ENCODE peak calls at places on chromosomes 6 and 20, in ten cellular contexts. One of them, this sample, is unnamed.
A peak's percentile ranks its signal among the peaks of the same experiment; 100 is the strongest.

GRCh38 chr6:42007753-42008528 is 42.4 kb upstream of the TAF8 start:
- DNase-seq in HFF-Myc: no peak
- DNase-seq in psoas muscle: no peak
- DNase-seq in ovary: no peak
- DNase-seq in lower lobe of right lung: no peak
- DNase-seq in heart left ventricle: no peak
- DNase-seq in osteoblast: no peak
- DNase-seq in left ventricle myocardium inferior: no peak
- DNase-seq in choroid plexus epithelial cell: no peak
- DNase-seq in WERI-Rb-1: no peak
- DNase-seq in this sample: no peak

GRCh38 chr20:58984691-58985090 is 3.6 kb downstream of the NELFCD start:
- DNase-seq in heart left ventricle: no peak
- DNase-seq in HFF-Myc: no peak
- DNase-seq in left ventricle myocardium inferior: no peak
- DNase-seq in WERI-Rb-1: no peak
- DNase-seq in lower lobe of right lung: no peak
- DNase-seq in ovary: no peak
- DNase-seq in osteoblast: no peak
- DNase-seq in psoas muscle: no peak
- DNase-seq in choroid plexus epithelial cell: no peak
- DNase-seq in this sample: no peak

GRCh38 chr6:35146453-35146852 is 5.3 kb upstream of the TCP11 start:
- DNase-seq in ovary: no peak
- DNase-seq in WERI-Rb-1: peak; percentile 86
- DNase-seq in osteoblast: peak; percentile 89
- DNase-seq in HFF-Myc: no peak
- DNase-seq in psoas muscle: no peak
- DNase-seq in heart left ventricle: peak; percentile 41
- DNase-seq in lower lobe of right lung: peak; percentile 59
- DNase-seq in choroid plexus epithelial cell: peak; percentile 67
- DNase-seq in left ventricle myocardium inferior: peak; percentile 37
- DNase-seq in this sample: peak; percentile 18

GRCh38 chr6:7958464-7958863 is 47.9 kb upstream of the TXNDC5 start:
- DNase-seq in WERI-Rb-1: no peak
- DNase-seq in choroid plexus epithelial cell: no peak
- DNase-seq in left ventricle myocardium inferior: no peak
- DNase-seq in HFF-Myc: no peak
- DNase-seq in heart left ventricle: no peak
- DNase-seq in psoas muscle: no peak
- DNase-seq in lower lobe of right lung: no peak
- DNase-seq in osteoblast: no peak
- DNase-seq in ovary: no peak
- DNase-seq in this sample: no peak

GRCh38 chr6:115838763-115839401 is 221.8 kb downstream of the FRK start:
- DNase-seq in HFF-Myc: peak; percentile 26
- DNase-seq in psoas muscle: no peak
- DNase-seq in osteoblast: no peak
- DNase-seq in ovary: no peak
- DNase-seq in lower lobe of right lung: no peak
- DNase-seq in left ventricle myocardium inferior: no peak
- DNase-seq in choroid plexus epithelial cell: peak; percentile 26
- DNase-seq in WERI-Rb-1: peak; percentile 35
- DNase-seq in heart left ventricle: no peak
- DNase-seq in this sample: no peak

GRCh38 chr6:43644940-43645612 is at the start of gene RSPH9:
- DNase-seq in choroid plexus epithelial cell: peak; percentile 90
- DNase-seq in left ventricle myocardium inferior: peak; percentile 75
- DNase-seq in ovary: peak; percentile 65
- DNase-seq in psoas muscle: peak; percentile 82
- DNase-seq in heart left ventricle: peak; percentile 78
- DNase-seq in osteoblast: peak; percentile 91
- DNase-seq in WERI-Rb-1: no peak
- DNase-seq in HFF-Myc: no peak
- DNase-seq in lower lobe of right lung: peak; percentile 84
- DNase-seq in this sample: peak; percentile 38

GRCh38 chr6:33000053-33000452 is 9.3 kb downstream of the HLA-DOA start:
- DNase-seq in ovary: no peak
- DNase-seq in heart left ventricle: no peak
- DNase-seq in choroid plexus epithelial cell: peak; percentile 56
- DNase-seq in osteoblast: no peak
- DNase-seq in HFF-Myc: no peak
- DNase-seq in lower lobe of right lung: no peak
- DNase-seq in psoas muscle: no peak
- DNase-seq in left ventricle myocardium inferior: no peak
- DNase-seq in WERI-Rb-1: peak; percentile 81
- DNase-seq in this sample: no peak

GRCh38 chr20:59084041-59084841 is 41.7 kb upstream of the PRELID3B start:
- DNase-seq in choroid plexus epithelial cell: no peak
- DNase-seq in WERI-Rb-1: no peak
- DNase-seq in HFF-Myc: no peak
- DNase-seq in left ventricle myocardium inferior: peak; percentile 48
- DNase-seq in psoas muscle: peak; percentile 54
- DNase-seq in heart left ventricle: peak; percentile 61
- DNase-seq in ovary: no peak
- DNase-seq in osteoblast: no peak
- DNase-seq in lower lobe of right lung: no peak
- DNase-seq in this sample: no peak

DNA sequence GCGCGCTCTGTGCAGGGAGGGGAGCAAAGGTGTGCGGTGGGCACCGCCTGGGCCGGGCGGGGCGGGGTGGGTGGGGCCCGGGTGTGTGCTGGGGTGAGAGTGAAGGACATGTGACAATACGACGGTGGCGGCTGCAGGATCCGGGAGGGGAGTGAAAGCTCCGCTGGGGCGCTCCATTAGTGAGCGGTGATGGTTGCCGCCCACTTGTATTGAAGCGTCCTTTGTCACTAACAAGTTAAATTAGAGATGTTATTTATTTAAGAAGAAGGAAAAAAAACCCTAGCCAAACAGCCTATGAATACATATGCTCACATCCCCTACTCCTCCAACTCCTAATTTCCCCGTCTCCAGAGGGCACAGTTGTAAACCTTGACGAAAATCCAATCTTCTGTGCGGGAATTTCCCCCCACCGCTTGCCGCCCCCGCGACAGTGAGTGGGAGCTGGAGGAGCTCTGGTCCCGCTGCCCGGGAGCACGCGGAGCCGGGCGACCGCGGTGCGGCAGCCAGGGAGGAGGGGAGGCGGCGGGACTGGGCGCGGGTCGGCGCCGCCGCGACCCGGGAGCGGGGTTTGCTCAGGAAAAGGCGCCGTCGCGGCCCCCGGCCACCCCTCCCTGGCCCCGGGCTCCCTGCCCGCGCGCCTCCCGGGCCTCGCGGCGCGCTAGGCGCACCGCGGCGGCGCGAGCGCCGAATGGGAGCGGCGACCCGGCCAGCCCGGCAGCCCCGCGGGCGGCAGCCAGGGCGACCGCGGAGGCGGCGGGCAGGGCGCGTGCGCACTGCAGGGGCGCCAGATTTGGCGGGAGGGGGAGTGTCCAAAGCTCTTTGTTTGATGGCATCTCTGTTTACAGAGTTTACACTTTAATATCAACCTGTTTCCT is at the start of gene MYB:
- DNase-seq in ovary: peak; percentile 39
- DNase-seq in left ventricle myocardium inferior: peak; percentile 34
- DNase-seq in WERI-Rb-1: peak; percentile 81
- DNase-seq in HFF-Myc: peak; percentile 12
- DNase-seq in lower lobe of right lung: peak; percentile 63
- DNase-seq in psoas muscle: peak; percentile 72
- DNase-seq in choroid plexus epithelial cell: peak; percentile 40
- DNase-seq in heart left ventricle: peak; percentile 36
- DNase-seq in osteoblast: peak; percentile 98
- DNase-seq in this sample: no peak
- TF ChIP-seq CTCF in ovary: no peak
- TF ChIP-seq CTCF in left ventricle myocardium inferior: peak; percentile 34
- TF ChIP-seq CTCF in WERI-Rb-1: no peak
- TF ChIP-seq CTCF in HFF-Myc: no peak
- TF ChIP-seq CTCF in lower lobe of right lung: no peak
- TF ChIP-seq CTCF in psoas muscle: no peak
- TF ChIP-seq CTCF in choroid plexus epithelial cell: no peak
- TF ChIP-seq CTCF in heart left ventricle: no peak
- TF ChIP-seq CTCF in osteoblast: no peak
- TF ChIP-seq CTCF in this sample: no peak

DNA sequence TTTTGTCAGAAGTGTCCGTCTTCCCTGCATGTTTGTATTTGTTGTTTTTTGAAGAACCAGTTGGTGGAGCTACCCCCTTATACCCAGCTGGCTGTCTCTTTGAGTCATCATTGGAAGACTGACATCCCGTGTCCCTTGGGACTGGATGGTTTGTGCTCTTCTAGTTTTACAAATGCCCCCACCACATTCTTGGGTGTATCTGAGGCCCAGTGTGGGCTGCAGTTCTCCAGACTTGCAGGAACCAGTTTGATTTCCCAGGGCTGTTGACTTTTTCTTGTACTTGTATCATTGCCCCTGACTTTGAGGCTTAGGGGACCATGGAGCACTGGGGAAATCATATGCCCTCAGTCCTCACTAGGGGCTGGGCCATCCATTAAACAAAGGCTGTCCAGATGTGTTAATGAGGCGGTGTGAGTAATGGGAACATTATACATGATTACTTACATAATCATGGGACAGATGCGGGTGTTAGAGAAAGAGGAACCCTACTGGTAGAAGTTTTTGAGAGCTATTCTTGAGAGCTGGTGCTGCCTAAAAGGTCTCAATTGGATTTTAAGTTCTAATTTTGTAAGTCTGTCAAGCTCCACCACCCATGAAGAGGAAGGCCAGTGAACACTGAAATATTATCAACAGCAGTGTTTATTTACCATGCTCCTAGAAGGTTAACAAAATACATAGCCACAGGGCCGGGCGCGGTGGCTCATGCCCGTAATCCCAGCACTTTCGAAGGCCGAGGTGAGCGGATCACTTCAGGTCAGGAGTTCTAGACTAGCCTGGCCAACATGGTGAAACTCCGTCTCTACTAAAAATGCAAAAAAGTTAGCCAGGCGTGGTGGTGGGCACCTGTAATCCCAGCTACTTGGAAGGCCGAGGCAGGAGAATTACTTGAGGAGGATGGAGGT is 8.5 kb downstream of the JARID2 start:
- DNase-seq in lower lobe of right lung: no peak
- DNase-seq in ovary: no peak
- DNase-seq in left ventricle myocardium inferior: no peak
- DNase-seq in psoas muscle: no peak
- DNase-seq in osteoblast: no peak
- DNase-seq in choroid plexus epithelial cell: peak; percentile 48
- DNase-seq in HFF-Myc: no peak
- DNase-seq in heart left ventricle: no peak
- DNase-seq in WERI-Rb-1: no peak
- DNase-seq in this sample: no peak
- H3K4me3 ChIP-seq in lower lobe of right lung: no peak overlapping the region
- H3K4me3 ChIP-seq in ovary: no peak overlapping the region
- H3K4me3 ChIP-seq in left ventricle myocardium inferior: no peak overlapping the region
- H3K4me3 ChIP-seq in psoas muscle: no peak overlapping the region
- H3K4me3 ChIP-seq in osteoblast: no peak overlapping the region
- H3K4me3 ChIP-seq in choroid plexus epithelial cell: no peak overlapping the region
- H3K4me3 ChIP-seq in HFF-Myc: no peak overlapping the region
- H3K4me3 ChIP-seq in heart left ventricle: no peak overlapping the region
- H3K4me3 ChIP-seq in WERI-Rb-1: no peak overlapping the region
- H3K4me3 ChIP-seq in this sample: no peak overlapping the region

GRCh38 chr6:3542032-3542640 is 85.3 kb upstream of the SLC22A23 start:
- DNase-seq in left ventricle myocardium inferior: no peak
- DNase-seq in psoas muscle: no peak
- DNase-seq in WERI-Rb-1: no peak
- DNase-seq in HFF-Myc: no peak
- DNase-seq in ovary: no peak
- DNase-seq in heart left ventricle: no peak
- DNase-seq in osteoblast: no peak
- DNase-seq in lower lobe of right lung: no peak
- DNase-seq in choroid plexus epithelial cell: no peak
- DNase-seq in this sample: no peak
- TF ChIP-seq CTCF in left ventricle myocardium inferior: no peak
- TF ChIP-seq CTCF in psoas muscle: no peak
- TF ChIP-seq CTCF in WERI-Rb-1: no peak
- TF ChIP-seq CTCF in HFF-Myc: no peak
- TF ChIP-seq CTCF in ovary: no peak
- TF ChIP-seq CTCF in heart left ventricle: no peak
- TF ChIP-seq CTCF in osteoblast: no peak
- TF ChIP-seq CTCF in lower lobe of right lung: no peak
- TF ChIP-seq CTCF in choroid plexus epithelial cell: no peak
- TF ChIP-seq CTCF in this sample: no peak

GRCh38 chr6:52305385-52305784 is 20.8 kb upstream of the MCM3 start:
- DNase-seq in left ventricle myocardium inferior: no peak
- DNase-seq in ovary: no peak
- DNase-seq in lower lobe of right lung: no peak
- DNase-seq in psoas muscle: no peak
- DNase-seq in choroid plexus epithelial cell: no peak
- DNase-seq in osteoblast: no peak
- DNase-seq in WERI-Rb-1: no peak
- DNase-seq in HFF-Myc: no peak
- DNase-seq in heart left ventricle: no peak
- DNase-seq in this sample: no peak

GRCh38 chr6:52306972-52307849 is 22.7 kb upstream of the MCM3 start:
- DNase-seq in choroid plexus epithelial cell: no peak
- DNase-seq in WERI-Rb-1: no peak
- DNase-seq in ovary: no peak
- DNase-seq in lower lobe of right lung: peak; percentile 75
- DNase-seq in osteoblast: peak; percentile 67
- DNase-seq in left ventricle myocardium inferior: peak; percentile 19
- DNase-seq in psoas muscle: no peak
- DNase-seq in heart left ventricle: no peak
- DNase-seq in HFF-Myc: no peak
- DNase-seq in this sample: no peak

GRCh38 chr6:52310932-52311331 is 26.4 kb upstream of the MCM3 start:
- DNase-seq in psoas muscle: no peak
- DNase-seq in osteoblast: no peak
- DNase-seq in left ventricle myocardium inferior: no peak
- DNase-seq in ovary: no peak
- DNase-seq in heart left ventricle: no peak
- DNase-seq in choroid plexus epithelial cell: no peak
- DNase-seq in WERI-Rb-1: no peak
- DNase-seq in HFF-Myc: no peak
- DNase-seq in lower lobe of right lung: no peak
- DNase-seq in this sample: peak; percentile 10

GRCh38 chr6:52305948-52306767 is 21.6 kb upstream of the MCM3 start:
- DNase-seq in left ventricle myocardium inferior: no peak
- DNase-seq in choroid plexus epithelial cell: no peak
- DNase-seq in lower lobe of right lung: no peak
- DNase-seq in WERI-Rb-1: no peak
- DNase-seq in psoas muscle: no peak
- DNase-seq in ovary: no peak
- DNase-seq in HFF-Myc: no peak
- DNase-seq in osteoblast: no peak
- DNase-seq in heart left ventricle: no peak
- DNase-seq in this sample: no peak

DNA sequence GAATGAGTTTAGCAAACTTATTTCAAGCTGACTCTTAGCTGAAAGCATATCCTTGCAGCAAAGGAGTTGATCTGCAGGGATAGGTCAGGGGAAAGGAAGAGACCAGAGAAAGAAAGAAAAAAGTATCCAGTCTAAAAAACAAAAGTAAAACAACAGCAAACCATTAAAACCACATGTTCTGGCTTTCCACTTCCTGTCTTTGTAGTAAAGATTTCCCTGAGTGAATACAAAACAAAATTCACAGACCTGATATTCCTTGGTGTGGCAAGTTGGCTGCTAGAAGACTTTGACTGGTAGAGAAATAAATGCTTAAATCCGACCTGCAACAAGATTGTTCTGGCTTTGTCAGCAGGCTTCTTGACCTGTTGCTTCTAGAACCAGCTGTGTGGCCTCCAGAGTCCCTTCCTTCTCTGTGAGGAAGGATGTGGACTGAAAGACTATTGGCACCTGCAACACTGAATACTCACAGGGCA is 23.4 kb upstream of the MCM3 start:
- DNase-seq in WERI-Rb-1: no peak
- DNase-seq in osteoblast: no peak
- DNase-seq in choroid plexus epithelial cell: no peak
- DNase-seq in heart left ventricle: no peak
- DNase-seq in left ventricle myocardium inferior: no peak
- DNase-seq in HFF-Myc: no peak
- DNase-seq in psoas muscle: no peak
- DNase-seq in lower lobe of right lung: no peak
- DNase-seq in ovary: no peak
- DNase-seq in this sample: no peak
- H3K4me3 ChIP-seq in WERI-Rb-1: no peak overlapping the region
- H3K4me3 ChIP-seq in osteoblast: no peak overlapping the region
- H3K4me3 ChIP-seq in choroid plexus epithelial cell: no peak overlapping the region
- H3K4me3 ChIP-seq in heart left ventricle: no peak overlapping the region
- H3K4me3 ChIP-seq in left ventricle myocardium inferior: no peak overlapping the region
- H3K4me3 ChIP-seq in HFF-Myc: no peak overlapping the region
- H3K4me3 ChIP-seq in psoas muscle: no peak overlapping the region
- H3K4me3 ChIP-seq in lower lobe of right lung: no peak overlapping the region
- H3K4me3 ChIP-seq in ovary: no peak overlapping the region
- H3K4me3 ChIP-seq in this sample: no peak overlapping the region